ENCODE peak calls at places on chromosomes 6 and 20, in nine cellular contexts. V, T, Q, Y, F, N, I, G and O are unnamed samples.

GRCh38 chr20:11906626-11907480 is 10.8 kb upstream of the BTBD3 start:
- DNase-seq in Q (no peak), Y (no peak), F (no peak), T (no peak), N (no peak), V (peak), I (no peak), G (no peak), O (no peak)

GRCh38 chr6:15351631-15352030 is 105.8 kb downstream of the JARID2 start:
- DNase-seq in Q (peak), F (no peak), T (no peak), G (peak), V (peak), Y (no peak), N (no peak), I (no peak), O (peak)

GRCh38 chr20:43235998-43236397 is 46.3 kb upstream of the PTPRT start:
- DNase-seq in F (no peak), Q (no peak), I (no peak), V (no peak), N (no peak), G (no peak), Y (no peak), T (no peak), O (no peak)

GRCh38 chr6:43937236-43938177 is 167.5 kb downstream of the VEGFA start:
- DNase-seq in G (no peak), Y (no peak), Q (no peak), T (no peak), I (no peak), N (no peak), F (no peak), V (no peak), O (no peak)

GRCh38 chr20:38209736-38210405 is 44.8 kb upstream of the TGM2 start:
- DNase-seq in Y (no peak), Q (no peak), V (peak), G (no peak), F (no peak), I (no peak), T (no peak), N (no peak), O (no peak)

GRCh38 chr6:254011-254410 is 38.3 kb upstream of the DUSP22 start:
- DNase-seq in T (no peak), I (no peak), Y (no peak), N (no peak), Q (no peak), G (no peak), F (no peak), V (no peak), O (no peak)

GRCh38 chr6:21840428-21840827 is 246.9 kb downstream of the SOX4 start:
- DNase-seq in G (no peak), V (peak), N (no peak), Y (no peak), Q (no peak), F (no peak), T (no peak), I (no peak), O (no peak)

GRCh38 chr20:32789896-32790750 is 27.9 kb downstream of the DNMT3B start:
- DNase-seq in F (peak), I (peak), G (peak), Y (peak), N (peak), T (peak), Q (peak), V (peak), O (peak)

GRCh38 chr6:16236648-16237199 is 1.7 kb upstream of the GMPR start:
- DNase-seq in V (no peak), T (no peak), I (peak), F (peak), G (no peak), N (no peak), Q (peak), Y (no peak), O (no peak)

GRCh38 chr6:152124432-152125074 is 317.1 kb downstream of the ESR1 start:
- DNase-seq in G (no peak), I (peak), N (peak), T (no peak), Q (peak), F (no peak), V (peak), Y (peak), O (peak)

GRCh38 chr6:36641543-36641942 is 37.0 kb upstream of the CDKN1A start:
- DNase-seq in N (no peak), T (no peak), F (no peak), V (no peak), I (no peak), Y (no peak), G (no peak), Q (no peak), O (no peak)

GRCh38 chr6:84766796-84767590 is 2.6 kb upstream of the TBX18 start:
- DNase-seq in V (no peak), Y (no peak), N (no peak), T (no peak), F (no peak), Q (no peak), I (no peak), G (peak), O (no peak)

GRCh38 chr20:23150304-23151007 is 64.3 kb upstream of the CD93 start:
- DNase-seq in V (no peak), Y (no peak), N (no peak), Q (no peak), F (peak), G (no peak), T (no peak), I (no peak), O (no peak)